ENCODE peak calls at places on chromosomes 4 and X, in eight cellular contexts. X is mesenchymal stem cell, U is hepatocyte, L is IMR-90, J is MM.1S, A is PC-3, I is OCI-LY7, G is GM23338. S is an unnamed sample.

GRCh38 chrX:115958687-115959359 is 211.7 kb upstream of the AGTR2 start:
- DNase-seq in I (no peak), J (peak), A (peak), U (no peak), G (no peak), X (no peak), L (no peak), S (peak)

GRCh38 chr4:2071252-2071911 is 12.3 kb downstream of the NAT8L start:
- DNase-seq in U (no peak), J (no peak), A (no peak), I (no peak), G (no peak), X (no peak), L (no peak), S (no peak)

GRCh38 chrX:96407501-96407900 is 277.1 kb upstream of the DIAPH2 start:
- DNase-seq in A (peak), G (no peak), L (peak), U (peak), I (no peak), X (peak), J (no peak), S (peak)

GRCh38 chrX:107823456-107823855 is 2.2 kb upstream of the MID2 start:
- DNase-seq in X (peak), L (peak), U (no peak), G (no peak), A (peak), J (no peak), I (no peak), S (peak)

GRCh38 chr4:139808381-139809206 is 143.0 kb downstream of the MGST2 start:
- DNase-seq in X (peak), J (no peak), G (no peak), A (no peak), L (peak), U (no peak), I (no peak), S (no peak)

GRCh38 chr4:173505924-173506779 is 23.9 kb downstream of the HAND2 start:
- DNase-seq in A (peak), G (peak), J (peak), X (peak), L (peak), U (peak), I (peak), S (peak)

GRCh38 chr4:1219553-1219950 is 29.4 kb downstream of the CTBP1 start:
- DNase-seq in I (no peak), X (no peak), G (no peak), J (no peak), U (no peak), L (peak), A (no peak), S (no peak)

GRCh38 chrX:1385251-1385794 is 6.6 kb downstream of the SLC25A6 start:
- DNase-seq in U (no peak), J (no peak), I (no peak), G (no peak), L (no peak), X (no peak), A (no peak), S (no peak)

GRCh38 chr4:76611164-76611563 is 176.1 kb downstream of the SHROOM3 start:
- DNase-seq in G (peak), L (peak), J (no peak), I (no peak), X (no peak), A (no peak), U (no peak), S (peak)

GRCh38 chr4:9762823-9763475 is 18.5 kb upstream of the DRD5 start:
- DNase-seq in X (peak), I (peak), L (peak), G (peak), U (peak), A (peak), J (peak), S (peak)

GRCh38 chr4:31007858-31008257 is 287.7 kb downstream of the PCDH7 start:
- DNase-seq in A (no peak), J (no peak), X (peak), L (no peak), U (no peak), G (no peak), I (no peak), S (no peak)

GRCh38 chrX:39823848-39824247 is 273.9 kb downstream of the BCOR start:
- DNase-seq in I (peak), U (no peak), L (no peak), J (no peak), X (no peak), A (no peak), G (no peak), S (no peak)

GRCh38 chr4:67687639-67688038 is 13.3 kb downstream of the UBA6 start:
- DNase-seq in G (no peak), U (no peak), A (no peak), L (peak), J (no peak), I (no peak), X (peak), S (peak)

GRCh38 chr4:88725986-88726385 is 28.4 kb upstream of the NAP1L5 start:
- DNase-seq in L (peak), G (no peak), J (no peak), X (no peak), I (no peak), U (no peak), A (no peak), S (peak)

GRCh38 chrX:7228226-7228625 is 80.3 kb upstream of the PUDP start:
- DNase-seq in J (no peak), L (no peak), X (no peak), A (no peak), G (no peak), I (no peak), U (no peak), S (no peak)

GRCh38 chrX:56796641-56797395 is 67.8 kb downstream of the NBDY start:
- DNase-seq in U (no peak), J (no peak), A (no peak), G (no peak), L (no peak), X (no peak), I (no peak), S (no peak)

GRCh38 chr4:133484287-133484686 is 335.2 kb downstream of the PCDH10 start:
- DNase-seq in U (no peak), J (no peak), A (peak), I (no peak), L (no peak), X (no peak), G (no peak), S (no peak)

GRCh38 chr4:65096630-65097029 is 573.7 kb downstream of the EPHA5 start:
- DNase-seq in U (no peak), I (no peak), A (no peak), L (no peak), G (no peak), X (no peak), J (no peak), S (no peak)

GRCh38 chr4:145847764-145848163 is 90.9 kb downstream of the ZNF827 start:
- DNase-seq in X (no peak), J (no peak), A (no peak), G (no peak), L (no peak), I (no peak), U (no peak), S (no peak)

GRCh38 chr4:11223261-11223660 is 205.4 kb downstream of the HS3ST1 start:
- DNase-seq in L (no peak), U (no peak), I (no peak), G (peak), A (no peak), X (no peak), J (no peak), S (no peak)

GRCh38 chr4:182876427-182876826 is 40.8 kb downstream of the DCTD start:
- DNase-seq in J (no peak), I (no peak), X (no peak), L (no peak), A (no peak), U (no peak), G (no peak), S (no peak)

GRCh38 chr4:161827013-161827412 is 336.8 kb downstream of the FSTL5 start:
- DNase-seq in X (no peak), I (no peak), U (no peak), G (no peak), L (no peak), J (no peak), A (no peak), S (no peak)

GRCh38 chrX:68196939-68197791 is 236.1 kb downstream of the OPHN1 start:
- DNase-seq in X (peak), G (peak), I (peak), J (peak), A (peak), U (peak), L (peak), S (peak)

GRCh38 chr4:15649914-15650545 is 5.1 kb downstream of the FBXL5 start:
- DNase-seq in U (peak), G (peak), L (peak), A (peak), J (peak), I (peak), X (peak), S (peak)

GRCh38 chrX:108527724-108528123 is 88.1 kb downstream of the COL4A5 start:
- DNase-seq in X (no peak), I (no peak), G (no peak), A (no peak), L (no peak), U (no peak), J (no peak), S (no peak)

GRCh38 chr4:57109847-57110634 is at the start of gene IGFBP7:
- DNase-seq in G (peak), X (peak), A (no peak), L (no peak), I (no peak), U (peak), J (peak), S (peak)

GRCh38 chrX:70437921-70438665 is 6.5 kb upstream of the DLG3 start:
- DNase-seq in A (peak), U (no peak), L (peak), J (no peak), I (no peak), G (no peak), X (no peak), S (no peak)

GRCh38 chr4:77100234-77100633 is 24.4 kb upstream of the CCNI start:
- DNase-seq in A (no peak), J (no peak), X (no peak), I (no peak), G (no peak), L (no peak), U (no peak), S (no peak)

GRCh38 chr4:94536049-94536448 is 84.3 kb downstream of the PDLIM5 start:
- DNase-seq in J (no peak), U (no peak), A (no peak), G (peak), L (no peak), X (no peak), I (no peak), S (no peak)

GRCh38 chr4:184930026-184930425 is 88.3 kb upstream of the HELT start:
- DNase-seq in U (no peak), I (no peak), J (no peak), A (no peak), G (no peak), L (no peak), X (no peak), S (no peak)

GRCh38 chrX:46965125-46965758 is 53.0 kb downstream of the JADE3 start:
- DNase-seq in U (peak), I (no peak), J (no peak), L (peak), G (no peak), X (peak), A (peak), S (peak)

GRCh38 chrX:298993-299392 is 17.8 kb downstream of the PLCXD1 start:
- DNase-seq in I (no peak), U (no peak), X (no peak), A (no peak), J (no peak), G (no peak), L (no peak), S (no peak)

GRCh38 chr4:7823416-7823824 is 116.2 kb downstream of the AFAP1 start:
- DNase-seq in I (no peak), J (no peak), A (no peak), L (no peak), G (no peak), U (peak), X (no peak), S (peak)

GRCh38 chr4:57136281-57136680 is 26.1 kb upstream of the IGFBP7 start:
- DNase-seq in J (no peak), A (peak), X (no peak), U (no peak), G (no peak), L (peak), I (no peak), S (peak)

GRCh38 chr4:48899950-48900349 is 6.6 kb downstream of the OCIAD2 start:
- DNase-seq in L (peak), J (no peak), G (no peak), U (no peak), X (peak), A (no peak), I (no peak), S (no peak)

GRCh38 chr4:88027611-88028608 is 20.5 kb downstream of the PKD2 start:
- DNase-seq in L (peak), I (no peak), J (peak), X (peak), G (no peak), A (peak), U (peak), S (peak)

GRCh38 chr4:185017964-185018772 is at the start of gene HELT:
- DNase-seq in A (no peak), U (no peak), X (no peak), J (no peak), L (no peak), I (no peak), G (peak), S (no peak)

GRCh38 chrX:153582896-153583295 is 16.0 kb downstream of the CCNQ start:
- DNase-seq in J (peak), U (peak), L (peak), X (peak), G (no peak), I (peak), A (no peak), S (no peak)
- H2AFZ ChIP-seq in J (no peak), U (no peak), L (peak), X (no peak), G (no peak), I (peak), A (no peak), S (no peak)

GRCh38 chr4:4866833-4867744 is 7.6 kb downstream of the MSX1 start:
- DNase-seq in X (peak), G (peak), A (no peak), L (no peak), J (no peak), U (peak), I (no peak), S (no peak)

GRCh38 chr4:4864443-4864939 is 5.0 kb downstream of the MSX1 start:
- DNase-seq in U (no peak), J (no peak), G (no peak), I (no peak), L (no peak), A (no peak), X (no peak), S (no peak)

GRCh38 chr4:4866124-4866832 is 6.8 kb downstream of the MSX1 start:
- DNase-seq in X (peak), L (no peak), I (no peak), J (no peak), U (peak), G (peak), A (no peak), S (no peak)

GRCh38 chr4:4865705-4866123 is 6.2 kb downstream of the MSX1 start:
- DNase-seq in I (no peak), G (peak), U (no peak), J (no peak), A (no peak), L (no peak), X (no peak), S (no peak)

DNA sequence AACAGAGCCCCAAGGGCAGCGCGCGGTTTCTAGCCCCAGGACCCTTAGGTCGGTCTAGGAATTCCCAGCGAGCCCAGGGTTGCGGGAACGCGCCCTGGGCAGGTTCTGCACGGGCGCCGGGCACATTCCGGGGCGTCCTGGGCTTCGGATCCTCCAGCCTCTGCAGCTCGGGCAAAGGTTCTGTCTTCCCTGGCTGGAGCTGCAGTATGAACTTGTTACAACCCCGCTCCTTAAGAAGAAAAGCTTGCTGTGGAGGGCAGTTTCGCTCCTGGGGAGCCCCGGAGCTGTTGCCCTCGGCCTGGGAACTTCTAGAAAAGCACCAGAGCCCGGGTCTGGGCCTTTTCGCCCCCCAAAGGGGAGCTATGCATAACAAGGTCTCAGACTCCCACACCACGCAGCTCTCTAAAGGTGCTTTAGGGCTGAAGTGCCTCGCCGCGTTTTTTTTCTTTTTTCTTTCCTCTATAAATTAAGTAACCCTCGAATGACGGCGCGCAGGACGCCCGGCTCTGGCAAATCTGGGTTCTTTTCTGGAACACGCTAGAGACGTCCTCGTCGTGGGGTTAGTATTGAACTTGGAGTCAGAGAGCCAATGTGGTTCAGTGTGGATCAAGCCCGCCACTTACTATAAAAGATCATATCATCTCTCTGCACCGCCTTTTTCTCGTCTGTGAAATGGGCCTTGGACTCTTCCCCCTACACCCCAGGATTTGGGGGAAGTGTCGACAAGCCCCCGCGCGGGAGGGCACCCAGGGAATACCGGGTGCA is 5.7 kb downstream of the MSX1 start:
- DNase-seq in I (no peak), L (no peak), X (no peak), J (no peak), U (peak), A (no peak), G (peak), S (no peak)
- H2AFZ ChIP-seq in I (no peak), L (peak), X (no peak), J (no peak), U (no peak), A (no peak), G (no peak), S (no peak)

GRCh38 chr4:121070696-121071639 is 1.4 kb downstream of the NDNF start:
- DNase-seq in L (no peak), I (no peak), A (no peak), U (peak), G (peak), J (peak), X (peak), S (peak)
- H2AFZ ChIP-seq in L (peak), I (no peak), A (no peak), U (peak), G (peak), J (peak), X (peak), S (peak)

GRCh38 chrX:120356084-120356483 is 5.8 kb upstream of the ATP1B4 start:
- DNase-seq in I (no peak), A (no peak), L (no peak), X (no peak), G (no peak), J (no peak), U (no peak), S (no peak)

GRCh38 chrX:120361906-120362305 is at the start of gene ATP1B4:
- DNase-seq in G (no peak), U (no peak), A (no peak), L (no peak), J (no peak), X (no peak), I (no peak), S (no peak)

GRCh38 chrX:120358687-120359086 is 3.2 kb upstream of the ATP1B4 start:
- DNase-seq in L (no peak), X (no peak), A (peak), J (no peak), I (no peak), U (no peak), G (no peak), S (peak)

DNA sequence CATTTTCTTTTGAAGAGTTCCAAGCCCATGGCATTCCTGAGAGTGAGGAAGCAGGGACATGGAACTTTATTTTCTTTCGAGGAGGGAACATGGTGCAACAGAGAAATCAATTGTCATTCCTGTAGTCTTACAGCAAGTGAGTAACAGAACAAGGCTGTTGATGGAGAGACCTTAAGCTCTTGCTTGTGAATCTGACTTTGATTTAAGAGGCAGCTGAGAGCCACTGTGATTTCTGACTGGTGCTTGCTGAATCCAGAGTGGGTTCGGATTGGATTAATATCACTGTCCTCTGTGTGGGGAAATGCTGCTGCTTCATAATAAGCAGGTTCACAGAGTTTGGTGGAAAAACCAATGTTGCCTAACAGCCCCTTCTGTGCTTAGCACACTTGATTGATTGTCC is 4.7 kb upstream of the ATP1B4 start:
- DNase-seq in X (no peak), I (no peak), U (no peak), J (no peak), L (no peak), A (no peak), G (no peak), S (no peak)
- H2AFZ ChIP-seq in X (no peak), I (no peak), U (no peak), J (no peak), L (no peak), A (no peak), G (no peak), S (no peak)

DNA sequence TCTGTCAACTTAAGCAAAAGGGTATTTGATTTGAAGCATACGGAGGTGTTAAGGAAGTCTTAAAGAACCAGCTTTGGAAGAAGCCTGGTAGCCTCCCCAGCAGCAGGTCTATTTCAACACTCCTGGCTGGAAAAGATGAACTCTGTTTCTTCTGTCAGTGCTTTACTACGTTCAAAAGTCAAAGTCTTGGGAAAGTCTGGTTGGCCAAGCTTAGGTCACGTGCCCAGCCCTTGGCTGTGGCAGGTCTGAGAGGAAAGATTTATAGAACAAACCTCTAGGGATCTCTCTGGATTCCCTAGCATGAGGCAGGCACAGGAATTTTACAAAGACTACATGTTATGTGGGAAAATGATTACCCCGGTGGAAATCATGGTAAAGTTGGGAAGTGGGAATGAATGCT is 8.6 kb upstream of the ARHGAP10 start:
- DNase-seq in U (peak), X (peak), A (no peak), G (no peak), J (no peak), I (no peak), L (no peak), S (peak)
- H2AFZ ChIP-seq in U (no peak), X (no peak), A (no peak), G (peak), J (no peak), I (no peak), L (no peak), S (no peak)

GRCh38 chr4:96642486-96642885 is 802.6 kb downstream of the PDHA2 start:
- DNase-seq in A (no peak), L (no peak), I (no peak), X (no peak), G (peak), J (no peak), U (no peak), S (no peak)
- H2AFZ ChIP-seq in A (no peak), L (no peak), I (no peak), X (no peak), G (no peak), J (no peak), U (peak), S (no peak)